ENCODE peak calls at places on chromosomes 4 and X, in ten cellular contexts. One of them, this sample, is unnamed.
A peak's percentile ranks its signal among the peaks of the same experiment; 100 is the strongest.

GRCh38 chr4:89879201-89879600 is 15.5 kb upstream of the MMRN1 start:
- DNase-seq in HepG2: no peak
- DNase-seq in astrocyte: no peak
- DNase-seq in A549: no peak
- DNase-seq in psoas muscle: no peak
- DNase-seq in uterus: no peak
- DNase-seq in WERI-Rb-1: no peak
- DNase-seq in GM10248: no peak
- DNase-seq in NB4: no peak
- DNase-seq in BJ: no peak
- DNase-seq in this sample: no peak

GRCh38 chrX:148854351-148854750 is 353.9 kb downstream of the AFF2 start:
- DNase-seq in HepG2: no peak
- DNase-seq in astrocyte: peak; percentile 19
- DNase-seq in A549: no peak
- DNase-seq in psoas muscle: no peak
- DNase-seq in uterus: no peak
- DNase-seq in WERI-Rb-1: no peak
- DNase-seq in GM10248: no peak
- DNase-seq in NB4: no peak
- DNase-seq in BJ: no peak
- DNase-seq in this sample: no peak

GRCh38 chrX:45771114-45771513 is 570.4 kb upstream of the DIPK2B start:
- DNase-seq in HepG2: peak; percentile 51
- DNase-seq in astrocyte: peak; percentile 93
- DNase-seq in A549: peak; percentile 82
- DNase-seq in psoas muscle: no peak
- DNase-seq in uterus: peak; percentile 38
- DNase-seq in WERI-Rb-1: no peak
- DNase-seq in GM10248: no peak
- DNase-seq in NB4: peak; percentile 56
- DNase-seq in BJ: peak; percentile 82
- DNase-seq in this sample: peak; percentile 97

GRCh38 chr4:147596377-147596776 is 20.8 kb upstream of the TMEM184C start:
- DNase-seq in HepG2: no peak
- DNase-seq in astrocyte: no peak
- DNase-seq in A549: no peak
- DNase-seq in psoas muscle: no peak
- DNase-seq in uterus: no peak
- DNase-seq in WERI-Rb-1: no peak
- DNase-seq in GM10248: peak; percentile 18
- DNase-seq in NB4: no peak
- DNase-seq in BJ: no peak
- DNase-seq in this sample: peak; percentile 17

GRCh38 chr4:6854098-6854744 is 55.4 kb upstream of the TBC1D14 start:
- DNase-seq in HepG2: no peak
- DNase-seq in astrocyte: no peak
- DNase-seq in A549: no peak
- DNase-seq in psoas muscle: no peak
- DNase-seq in uterus: no peak
- DNase-seq in WERI-Rb-1: no peak
- DNase-seq in GM10248: no peak
- DNase-seq in NB4: peak; percentile 70
- DNase-seq in BJ: no peak
- DNase-seq in this sample: no peak

GRCh38 chr4:164304861-164305260 is 449.1 kb upstream of the SMIM31 start:
- DNase-seq in HepG2: no peak
- DNase-seq in astrocyte: peak; percentile 47
- DNase-seq in A549: peak; percentile 1
- DNase-seq in psoas muscle: no peak
- DNase-seq in uterus: no peak
- DNase-seq in WERI-Rb-1: no peak
- DNase-seq in GM10248: no peak
- DNase-seq in NB4: no peak
- DNase-seq in BJ: no peak
- DNase-seq in this sample: no peak

GRCh38 chr4:188214861-188215260 is 75.6 kb downstream of the TRIML1 start:
- DNase-seq in HepG2: peak; percentile 61
- DNase-seq in astrocyte: no peak
- DNase-seq in A549: peak; percentile 70
- DNase-seq in psoas muscle: no peak
- DNase-seq in uterus: no peak
- DNase-seq in WERI-Rb-1: no peak
- DNase-seq in GM10248: no peak
- DNase-seq in NB4: no peak
- DNase-seq in BJ: no peak
- DNase-seq in this sample: no peak

GRCh38 chr4:145545538-145546224 is 64.0 kb downstream of the SMAD1 start:
- DNase-seq in HepG2: no peak
- DNase-seq in astrocyte: peak; percentile 95
- DNase-seq in A549: peak; percentile 55
- DNase-seq in psoas muscle: no peak
- DNase-seq in uterus: no peak
- DNase-seq in WERI-Rb-1: no peak
- DNase-seq in GM10248: no peak
- DNase-seq in NB4: no peak
- DNase-seq in BJ: peak; percentile 55
- DNase-seq in this sample: peak; percentile 17

GRCh38 chr4:122503214-122503613 is 46.7 kb upstream of the IL2 start:
- DNase-seq in HepG2: no peak
- DNase-seq in astrocyte: no peak
- DNase-seq in A549: no peak
- DNase-seq in psoas muscle: no peak
- DNase-seq in uterus: no peak
- DNase-seq in WERI-Rb-1: no peak
- DNase-seq in GM10248: no peak
- DNase-seq in NB4: no peak
- DNase-seq in BJ: no peak
- DNase-seq in this sample: no peak

GRCh38 chr4:110527156-110527555 is 51.2 kb downstream of the ENPEP start:
- DNase-seq in HepG2: no peak
- DNase-seq in astrocyte: no peak
- DNase-seq in A549: no peak
- DNase-seq in psoas muscle: no peak
- DNase-seq in uterus: no peak
- DNase-seq in WERI-Rb-1: no peak
- DNase-seq in GM10248: no peak
- DNase-seq in NB4: no peak
- DNase-seq in BJ: no peak
- DNase-seq in this sample: no peak

GRCh38 chr4:140102406-140102805 is 51.6 kb downstream of the MAML3 start:
- DNase-seq in HepG2: no peak
- DNase-seq in astrocyte: peak; percentile 23
- DNase-seq in A549: peak; percentile 60
- DNase-seq in psoas muscle: no peak
- DNase-seq in uterus: no peak
- DNase-seq in WERI-Rb-1: no peak
- DNase-seq in GM10248: no peak
- DNase-seq in NB4: peak; percentile 54
- DNase-seq in BJ: no peak
- DNase-seq in this sample: no peak

GRCh38 chr4:53281438-53281837 is 84.4 kb downstream of the SCFD2 start:
- DNase-seq in HepG2: no peak
- DNase-seq in astrocyte: no peak
- DNase-seq in A549: no peak
- DNase-seq in psoas muscle: no peak
- DNase-seq in uterus: no peak
- DNase-seq in WERI-Rb-1: no peak
- DNase-seq in GM10248: no peak
- DNase-seq in NB4: no peak
- DNase-seq in BJ: no peak
- DNase-seq in this sample: no peak

GRCh38 chrX:110992611-110993010 is 103.4 kb upstream of the PAK3 start:
- DNase-seq in HepG2: peak; percentile 5
- DNase-seq in astrocyte: no peak
- DNase-seq in A549: peak; percentile 21
- DNase-seq in psoas muscle: no peak
- DNase-seq in uterus: no peak
- DNase-seq in WERI-Rb-1: peak; percentile 33
- DNase-seq in GM10248: peak; percentile 13
- DNase-seq in NB4: peak; percentile 30
- DNase-seq in BJ: no peak
- DNase-seq in this sample: no peak

GRCh38 chr4:42412251-42412650 is 15.0 kb downstream of the SHISA3 start:
- DNase-seq in HepG2: no peak
- DNase-seq in astrocyte: peak; percentile 93
- DNase-seq in A549: no peak
- DNase-seq in psoas muscle: no peak
- DNase-seq in uterus: no peak
- DNase-seq in WERI-Rb-1: no peak
- DNase-seq in GM10248: no peak
- DNase-seq in NB4: no peak
- DNase-seq in BJ: peak; percentile 53
- DNase-seq in this sample: peak; percentile 33

DNA sequence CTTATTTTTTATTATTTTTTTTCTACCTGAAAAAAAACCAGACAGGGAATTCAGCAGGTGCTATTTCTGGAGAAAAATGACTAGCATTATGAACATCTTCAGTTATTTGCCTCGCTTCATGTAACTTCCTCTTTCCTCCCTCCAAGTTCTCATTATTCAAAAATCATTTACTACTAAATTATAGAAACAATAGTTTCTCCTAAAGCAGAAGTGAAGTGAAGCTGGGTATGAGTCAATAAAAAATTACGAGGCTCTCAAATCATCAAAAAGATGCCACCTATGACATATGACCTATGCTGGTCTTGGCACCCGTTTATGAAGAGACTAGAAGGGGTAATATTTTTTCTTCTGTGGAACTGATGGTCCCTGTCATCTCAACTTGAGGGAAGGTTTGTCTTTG is 145.0 kb upstream of the AADAT start:
- DNase-seq in HepG2: no peak
- DNase-seq in astrocyte: no peak
- DNase-seq in A549: no peak
- DNase-seq in psoas muscle: no peak
- DNase-seq in uterus: no peak
- DNase-seq in WERI-Rb-1: no peak
- DNase-seq in GM10248: no peak
- DNase-seq in NB4: no peak
- DNase-seq in BJ: no peak
- DNase-seq in this sample: no peak
- TF ChIP-seq CTCF in HepG2: no peak
- TF ChIP-seq CTCF in astrocyte: no peak
- TF ChIP-seq CTCF in A549: no peak
- TF ChIP-seq CTCF in psoas muscle: no peak
- TF ChIP-seq CTCF in uterus: no peak
- TF ChIP-seq CTCF in WERI-Rb-1: no peak
- TF ChIP-seq CTCF in GM10248: no peak
- TF ChIP-seq CTCF in NB4: no peak
- TF ChIP-seq CTCF in BJ: no peak
- TF ChIP-seq CTCF in this sample: no peak

DNA sequence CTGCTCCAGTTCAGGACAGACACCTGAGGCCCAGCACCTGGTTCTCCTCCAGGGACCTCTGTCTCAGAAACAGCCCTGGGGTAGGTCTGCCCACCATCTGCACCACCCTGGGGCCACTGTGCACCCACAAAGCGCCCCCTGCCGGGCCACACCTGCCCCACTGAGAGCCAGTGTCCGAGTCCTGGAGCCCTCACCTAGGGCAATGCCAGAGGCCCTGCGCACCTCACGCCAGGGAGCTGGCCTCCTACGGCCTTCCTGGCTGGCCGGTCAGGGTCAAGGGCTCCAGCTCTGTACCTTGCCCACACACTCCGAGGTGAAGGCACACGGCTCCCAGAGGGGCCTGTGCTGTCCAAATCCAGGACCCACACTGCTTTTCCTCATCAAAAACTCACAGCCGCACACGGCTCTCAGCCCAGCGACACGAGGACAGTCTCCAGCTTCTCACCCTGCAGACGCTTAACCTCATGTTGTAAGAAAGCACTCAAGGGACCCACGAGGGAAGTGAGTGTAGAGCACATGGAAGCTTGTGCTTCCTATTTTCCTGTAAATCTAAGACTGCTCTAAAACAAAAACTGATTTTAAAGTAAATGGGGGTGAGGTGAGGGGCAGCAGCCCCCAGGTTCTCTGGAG is 5.4 kb downstream of the CTBP1 start:
- DNase-seq in HepG2: no peak
- DNase-seq in astrocyte: no peak
- DNase-seq in A549: no peak
- DNase-seq in psoas muscle: peak; percentile 61
- DNase-seq in uterus: peak; percentile 15
- DNase-seq in WERI-Rb-1: no peak
- DNase-seq in GM10248: no peak
- DNase-seq in NB4: peak; percentile 67
- DNase-seq in BJ: no peak
- DNase-seq in this sample: no peak
- TF ChIP-seq CTCF in HepG2: peak; percentile 33
- TF ChIP-seq CTCF in astrocyte: no peak
- TF ChIP-seq CTCF in A549: peak; percentile 15
- TF ChIP-seq CTCF in psoas muscle: no peak
- TF ChIP-seq CTCF in uterus: no peak
- TF ChIP-seq CTCF in WERI-Rb-1: no peak
- TF ChIP-seq CTCF in GM10248: peak; percentile 26
- TF ChIP-seq CTCF in NB4: no peak
- TF ChIP-seq CTCF in BJ: no peak
- TF ChIP-seq CTCF in this sample: no peak

DNA sequence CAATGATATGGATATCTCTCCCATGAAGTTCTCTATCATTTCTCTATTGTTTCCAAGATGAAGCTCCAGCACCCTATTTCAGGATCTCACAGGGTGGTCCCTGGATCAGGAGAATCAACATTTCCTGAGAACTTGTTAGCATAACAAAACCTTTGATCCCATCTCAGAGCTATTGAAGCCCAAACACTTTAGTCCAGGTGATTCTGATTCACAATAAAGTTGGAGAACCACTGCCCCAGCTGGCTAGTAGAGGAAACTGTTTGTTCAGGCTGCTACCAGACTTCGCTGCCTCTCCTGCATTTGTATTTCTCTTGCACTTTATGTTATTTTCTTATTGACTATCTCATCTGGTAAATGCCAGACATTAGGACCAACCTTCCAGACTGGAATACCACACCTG is 65.4 kb downstream of the CEP44 start:
- DNase-seq in HepG2: no peak
- DNase-seq in astrocyte: no peak
- DNase-seq in A549: no peak
- DNase-seq in psoas muscle: no peak
- DNase-seq in uterus: no peak
- DNase-seq in WERI-Rb-1: no peak
- DNase-seq in GM10248: no peak
- DNase-seq in NB4: no peak
- DNase-seq in BJ: no peak
- DNase-seq in this sample: no peak
- TF ChIP-seq CTCF in HepG2: no peak
- TF ChIP-seq CTCF in astrocyte: no peak
- TF ChIP-seq CTCF in A549: no peak
- TF ChIP-seq CTCF in psoas muscle: no peak
- TF ChIP-seq CTCF in uterus: no peak
- TF ChIP-seq CTCF in WERI-Rb-1: no peak
- TF ChIP-seq CTCF in GM10248: no peak
- TF ChIP-seq CTCF in NB4: no peak
- TF ChIP-seq CTCF in BJ: no peak
- TF ChIP-seq CTCF in this sample: no peak

DNA sequence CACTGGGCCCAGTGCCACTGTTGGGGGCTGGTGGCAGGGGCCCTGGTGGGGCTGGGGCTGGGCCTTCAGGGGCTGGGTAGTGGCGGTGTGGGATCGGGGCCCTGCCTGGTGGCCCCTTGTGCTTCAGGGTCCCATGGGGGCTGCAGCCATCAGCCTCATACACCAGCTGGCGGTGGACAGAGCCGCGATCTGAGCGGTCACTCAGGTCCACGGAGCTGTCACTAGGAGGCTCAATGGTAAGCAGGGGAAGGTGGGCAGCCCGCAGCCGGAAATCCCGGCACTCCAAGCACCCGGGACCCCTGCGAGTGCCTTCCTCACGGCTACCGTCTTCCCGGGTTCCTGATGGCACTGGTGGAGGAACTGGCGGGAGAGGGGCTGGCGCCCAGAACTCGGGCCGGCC is 25.5 kb upstream of the KDM5C start:
- DNase-seq in HepG2: no peak
- DNase-seq in astrocyte: no peak
- DNase-seq in A549: no peak
- DNase-seq in psoas muscle: no peak
- DNase-seq in uterus: no peak
- DNase-seq in WERI-Rb-1: no peak
- DNase-seq in GM10248: no peak
- DNase-seq in NB4: no peak
- DNase-seq in BJ: no peak
- DNase-seq in this sample: no peak
- TF ChIP-seq CTCF in HepG2: no peak
- TF ChIP-seq CTCF in astrocyte: no peak
- TF ChIP-seq CTCF in A549: no peak
- TF ChIP-seq CTCF in psoas muscle: no peak
- TF ChIP-seq CTCF in uterus: no peak
- TF ChIP-seq CTCF in WERI-Rb-1: no peak
- TF ChIP-seq CTCF in GM10248: no peak
- TF ChIP-seq CTCF in NB4: no peak
- TF ChIP-seq CTCF in BJ: no peak
- TF ChIP-seq CTCF in this sample: no peak

This sample was measured in HFFc6.